ENCODE peak calls at places on chromosomes 1 and 21, in six cellular contexts. X is NT2/D1, S is HepG2, Q is K562, R is SK-N-SH, J is HCT116. M is an unnamed sample.

GRCh38 chr21:38774586-38775285 is 31.0 kb upstream of the ETS2 start:
- DNase-seq in X (no peak), S (no peak), Q (no peak), R (no peak), J (no peak), M (no peak)

GRCh38 chr1:70486676-70487470 is 75.8 kb downstream of the CTH start:
- DNase-seq in X (peak; percentile 11), S (no peak), Q (no peak), R (no peak), J (no peak), M (no peak)

GRCh38 chr1:5447479-5448070 is 544.6 kb downstream of the NPHP4 start:
- DNase-seq in X (no peak), S (no peak), Q (no peak), R (no peak), J (no peak), M (no peak)

GRCh38 chr1:197042676-197043341 is 24.3 kb downstream of the F13B start:
- DNase-seq in X (no peak), S (peak; percentile 35), Q (no peak), R (no peak), J (no peak), M (no peak)

GRCh38 chr1:110606784-110607662 is 865 bp upstream of the KCNA2 start:
- DNase-seq in X (no peak), S (no peak), Q (no peak), R (peak; percentile 70), J (no peak), M (no peak)

GRCh38 chr1:3568815-3569435 is 42.4 kb downstream of the MEGF6 start:
- DNase-seq in X (no peak), S (no peak), Q (no peak), R (no peak), J (no peak), M (no peak)

GRCh38 chr1:17061486-17062271 is 7.8 kb upstream of the SDHB start:
- DNase-seq in X (no peak), S (no peak), Q (no peak), R (no peak), J (no peak), M (no peak)

GRCh38 chr1:10901091-10901893 is 104.8 kb upstream of the CASZ1 start:
- DNase-seq in X (no peak), S (no peak), Q (no peak), R (peak; percentile 70), J (no peak), M (no peak)

GRCh38 chr1:103160281-103160680 is 52.0 kb upstream of the COL11A1 start:
- DNase-seq in X (no peak), S (no peak), Q (no peak), R (no peak), J (no peak), M (no peak)

GRCh38 chr1:175373786-175374623 is 181.4 kb upstream of the KIAA0040 start:
- DNase-seq in X (peak; percentile 76), S (peak; percentile 16), Q (peak; percentile 72), R (peak; percentile 77), J (peak; percentile 13), M (no peak)

GRCh38 chr1:66925944-66926343 is 1.2 kb downstream of the MIER1 start:
- DNase-seq in X (no peak), S (no peak), Q (peak; percentile 17), R (peak; percentile 27), J (no peak), M (no peak)

GRCh38 chr1:183304466-183305122 is 113.6 kb downstream of the NMNAT2 start:
- DNase-seq in X (no peak), S (no peak), Q (no peak), R (no peak), J (no peak), M (no peak)

GRCh38 chr1:234143681-234144080 is 229.6 kb upstream of the COA6 start:
- DNase-seq in X (no peak), S (no peak), Q (no peak), R (no peak), J (no peak), M (no peak)

GRCh38 chr1:42913426-42914091 is 45.1 kb downstream of the SLC2A1 start:
- DNase-seq in X (peak; percentile 90), S (peak; percentile 84), Q (peak; percentile 71), R (peak; percentile 67), J (peak; percentile 78), M (peak; percentile 64)

GRCh38 chr21:37008705-37009104 is 2.2 kb downstream of the RIPPLY3 start:
- DNase-seq in X (no peak), S (no peak), Q (no peak), R (peak; percentile 27), J (no peak), M (no peak)

GRCh38 chr1:214552174-214552608 is 789 bp upstream of the PTPN14 start:
- DNase-seq in X (peak; percentile 67), S (peak; percentile 11), Q (no peak), R (peak; percentile 36), J (peak; percentile 71), M (no peak)

GRCh38 chr1:109902204-109902985 is 8.3 kb upstream of the CSF1 start:
- DNase-seq in X (no peak), S (no peak), Q (no peak), R (no peak), J (no peak), M (no peak)

GRCh38 chr1:3481836-3482589 is 27.5 kb downstream of the ARHGEF16 start:
- DNase-seq in X (no peak), S (no peak), Q (no peak), R (no peak), J (peak; percentile 42), M (no peak)

GRCh38 chr1:109630081-109630880 is 10.6 kb downstream of the AMPD2 start:
- DNase-seq in X (no peak), S (no peak), Q (peak; percentile 77), R (peak; percentile 84), J (no peak), M (no peak)

GRCh38 chr1:203057831-203058673 is 27.8 kb downstream of the MYOG start:
- DNase-seq in X (no peak), S (no peak), Q (no peak), R (peak; percentile 83), J (no peak), M (no peak)

GRCh38 chr1:6743189-6744101 is 41.8 kb upstream of the CAMTA1 start:
- DNase-seq in X (no peak), S (no peak), Q (no peak), R (no peak), J (no peak), M (peak; percentile 28)

GRCh38 chr1:59672851-59673574 is 141.7 kb upstream of the HOOK1 start:
- DNase-seq in X (no peak), S (peak; percentile 63), Q (no peak), R (no peak), J (peak; percentile 56), M (no peak)

GRCh38 chr1:16984717-16985116 is 4.3 kb upstream of the MFAP2 start:
- DNase-seq in X (no peak), S (no peak), Q (no peak), R (peak; percentile 76), J (no peak), M (no peak)

GRCh38 chr21:41684381-41685245 is 82.2 kb downstream of the RIPK4 start:
- DNase-seq in X (peak; percentile 27), S (peak; percentile 24), Q (no peak), R (no peak), J (no peak), M (no peak)

DNA sequence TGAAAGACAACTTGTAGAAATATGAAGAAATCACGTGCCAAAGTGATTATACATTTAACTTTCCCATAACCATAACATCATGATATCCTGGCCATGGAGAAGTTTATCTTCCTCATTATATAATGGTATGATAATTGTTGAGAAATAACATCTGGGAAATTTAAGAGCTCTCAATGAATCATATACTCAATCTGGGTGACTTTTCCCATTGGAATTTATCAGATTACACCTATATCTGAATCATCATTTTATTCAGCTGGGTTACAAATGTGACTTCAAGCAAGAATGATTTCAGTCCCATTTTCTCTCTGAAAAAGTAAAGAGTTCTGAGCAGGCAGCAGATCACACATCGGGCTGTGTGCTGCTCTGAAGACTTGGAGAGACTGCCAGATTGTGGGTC is 278.1 kb downstream of the MRPL39 start:
- DNase-seq in X (no peak), S (no peak), Q (no peak), R (no peak), J (no peak), M (no peak)
- TF ChIP-seq YY1 in X (no peak), S (no peak), Q (no peak), R (peak; percentile 24), J (no peak), M (no peak)

DNA sequence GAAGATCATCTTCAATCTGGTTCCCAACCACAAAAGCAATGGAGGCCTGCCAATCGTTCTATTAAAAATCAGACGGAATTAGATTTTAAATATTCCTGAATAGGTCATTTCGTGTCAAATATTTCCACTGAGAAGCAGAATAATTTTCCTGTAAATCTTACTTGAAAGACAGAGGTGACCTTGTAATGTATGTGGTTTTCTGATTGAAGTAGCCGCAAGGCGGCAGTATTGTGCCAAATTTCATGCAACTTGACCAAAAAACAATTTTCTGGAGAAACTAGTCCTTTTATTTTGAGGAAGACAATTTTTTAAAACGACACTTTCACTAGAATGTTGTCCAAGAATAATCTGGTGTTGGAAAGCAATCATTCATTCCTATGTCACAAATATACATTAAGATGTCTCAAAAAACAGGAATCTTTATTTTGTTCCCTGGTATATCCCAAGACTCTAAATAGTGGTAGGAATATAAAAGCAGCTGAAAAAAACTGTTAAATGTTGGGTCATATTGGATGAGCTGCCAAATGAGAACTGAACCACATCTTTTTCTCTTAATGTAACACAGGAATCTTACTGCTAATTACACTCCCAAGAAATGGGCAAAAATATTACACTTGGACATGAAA is 33.6 kb downstream of the SPAG17 start:
- DNase-seq in X (peak; percentile 76), S (peak; percentile 23), Q (peak; percentile 32), R (peak; percentile 10), J (peak; percentile 39), M (peak; percentile 8)
- TF ChIP-seq YY1 in X (no peak), S (no peak), Q (no peak), R (no peak), J (no peak), M (no peak)

DNA sequence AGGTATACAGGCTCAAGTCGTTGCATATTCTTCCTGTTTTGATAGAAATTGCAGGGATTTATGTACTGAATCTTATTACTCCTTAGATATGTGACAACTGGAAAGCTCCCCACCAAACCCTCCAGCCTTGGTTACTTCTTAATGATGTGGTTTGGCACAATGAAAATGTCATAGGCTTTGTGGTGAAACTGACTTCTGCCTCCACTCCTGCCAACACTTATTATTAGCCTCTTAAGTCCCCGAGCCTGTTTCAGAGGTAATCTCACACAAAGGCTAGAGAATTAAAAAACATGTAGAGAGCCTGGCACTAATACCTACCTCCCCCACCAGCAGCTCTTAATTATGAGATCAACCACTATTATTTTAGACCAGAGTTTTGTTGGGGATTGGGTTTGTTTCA is 4.2 kb downstream of the COX20 start:
- DNase-seq in X (no peak), S (no peak), Q (no peak), R (no peak), J (no peak), M (no peak)
- TF ChIP-seq YY1 in X (no peak), S (no peak), Q (no peak), R (no peak), J (no peak), M (no peak)

GRCh38 chr1:54013393-54014008 is 4.5 kb downstream of the LDLRAD1 start:
- DNase-seq in X (no peak), S (peak; percentile 25), Q (no peak), R (peak; percentile 21), J (no peak), M (no peak)

GRCh38 chr1:54012862-54013261 is 5.1 kb downstream of the LDLRAD1 start:
- DNase-seq in X (no peak), S (no peak), Q (no peak), R (peak; percentile 11), J (no peak), M (no peak)

GRCh38 chr1:54010415-54011117 is 7.4 kb downstream of the LDLRAD1 start:
- DNase-seq in X (no peak), S (no peak), Q (no peak), R (peak; percentile 7), J (no peak), M (no peak)

GRCh38 chr1:54012008-54012325 is 6.0 kb downstream of the LDLRAD1 start:
- DNase-seq in X (no peak), S (no peak), Q (no peak), R (no peak), J (no peak), M (no peak)

GRCh38 chr1:54011316-54012007 is 6.5 kb downstream of the LDLRAD1 start:
- DNase-seq in X (no peak), S (no peak), Q (no peak), R (peak; percentile 7), J (no peak), M (no peak)
- TF ChIP-seq YY1 in X (no peak), S (no peak), Q (no peak), R (no peak), J (no peak), M (no peak)

M was measured in GM12878.